ENCODE peak calls at places on chromosomes 6 and 20, in four cellular contexts. L is sigmoid colon, A is GM12891, P is iris pigment epithelial cell. D is an unnamed sample.

GRCh38 chr6:167096991-167097390 is 25.9 kb upstream of the CCR6 start:
- DNase-seq in P (no peak), A (no peak), L (no peak), D (no peak)

GRCh38 chr6:161272600-161273355 is 1.1 kb downstream of the AGPAT4 start:
- DNase-seq in A (no peak), P (peak; percentile 55), L (peak; percentile 17), D (peak; percentile 56)

GRCh38 chr6:30357678-30358339 is 12.9 kb downstream of the RPP21 start:
- DNase-seq in A (peak; percentile 35), L (peak; percentile 89), P (peak; percentile 76), D (peak; percentile 83)

GRCh38 chr6:134434019-134434949 is 116.4 kb upstream of the SGK1 start:
- DNase-seq in A (no peak), P (no peak), L (no peak), D (no peak)

GRCh38 chr6:32940656-32941411 is at the start of gene HLA-DMB:
- DNase-seq in P (peak; percentile 71), L (no peak), A (peak; percentile 42), D (peak; percentile 81)

GRCh38 chr6:165274611-165275010 is 34.8 kb downstream of the C6orf118 start:
- DNase-seq in A (no peak), P (no peak), L (no peak), D (no peak)

GRCh38 chr20:17654649-17655285 is 27.3 kb downstream of the RRBP1 start:
- DNase-seq in L (peak; percentile 75), P (peak; percentile 45), A (no peak), D (peak; percentile 71)

GRCh38 chr6:82836022-82836575 is 229.5 kb downstream of the UBE3D start:
- DNase-seq in L (no peak), P (no peak), A (no peak), D (no peak)

GRCh38 chr6:37365791-37366190 is 12.0 kb downstream of the RNF8 start:
- DNase-seq in P (peak; percentile 24), L (no peak), A (no peak), D (peak; percentile 29)

GRCh38 chr20:26295006-26295405 is 598.4 kb upstream of the ZNF337 start:
- DNase-seq in A (no peak), P (no peak), L (no peak), D (no peak)

GRCh38 chr6:144804246-144804790 is 519.2 kb downstream of the UTRN start:
- DNase-seq in A (no peak), P (no peak), L (no peak), D (peak; percentile 23)

GRCh38 chr6:14638932-14639875 is 521.6 kb downstream of the CD83 start:
- DNase-seq in P (peak; percentile 12), A (no peak), L (no peak), D (peak; percentile 30)

GRCh38 chr6:118580585-118581419 is 32.7 kb downstream of the PLN start:
- DNase-seq in P (peak; percentile 86), L (peak; percentile 66), A (peak; percentile 12), D (peak; percentile 82)

GRCh38 chr20:33785503-33785902 is 25.6 kb upstream of the CHMP4B start:
- DNase-seq in A (no peak), P (no peak), L (no peak), D (no peak)

GRCh38 chr20:24160563-24161355 is 172.2 kb upstream of the GGTLC1 start:
- DNase-seq in A (no peak), P (peak; percentile 54), L (no peak), D (peak; percentile 54)

GRCh38 chr6:6694368-6694780 is 105.9 kb downstream of the LY86 start:
- DNase-seq in A (no peak), P (no peak), L (no peak), D (no peak)

GRCh38 chr6:96761794-96762193 is 75.5 kb downstream of the GPR63 start:
- DNase-seq in A (no peak), P (no peak), L (no peak), D (no peak)

D was measured in ELR.